ENCODE peak calls at places on chromosome 13, in five cellular contexts. K is PC-3, S is GM23248, N is hepatocyte, H is GM23338. X is an unnamed sample.

GRCh38 chr13:62387642-62388041 is 972.0 kb upstream of the PCDH20 start:
- DNase-seq in K (peak; percentile 29), S (peak; percentile 7), N (peak; percentile 6), H (peak; percentile 51), X (no peak)

GRCh38 chr13:31052478-31052877 is 109.2 kb downstream of the HSPH1 start:
- DNase-seq in K (no peak), S (no peak), N (no peak), H (no peak), X (no peak)

GRCh38 chr13:40503966-40504591 is 162.4 kb downstream of the FOXO1 start:
- DNase-seq in K (peak; percentile 86), S (peak; percentile 81), N (peak; percentile 62), H (peak; percentile 37), X (no peak)

GRCh38 chr13:35961461-35962220 is 169.5 kb downstream of the DCLK1 start:
- DNase-seq in K (peak; percentile 13), S (peak; percentile 44), N (no peak), H (no peak), X (no peak)

GRCh38 chr13:76965759-76966421 is 17.6 kb downstream of the ACOD1 start:
- DNase-seq in K (peak; percentile 18), S (peak; percentile 78), N (peak; percentile 71), H (no peak), X (no peak)

GRCh38 chr13:26184791-26185250 is 37.3 kb downstream of the RNF6 start:
- DNase-seq in K (peak; percentile 78), S (peak; percentile 82), N (peak; percentile 82), H (peak; percentile 65), X (peak; percentile 76)

GRCh38 chr13:51794959-51795358 is 9.0 kb downstream of the DHRS12 start:
- DNase-seq in K (no peak), S (no peak), N (no peak), H (no peak), X (peak; percentile 79)

GRCh38 chr13:63190219-63190618 is 1774.6 kb upstream of the PCDH20 start:
- DNase-seq in K (no peak), S (peak; percentile 0), N (no peak), H (no peak), X (no peak)

GRCh38 chr13:102877285-102877684 is 31.5 kb downstream of the ERCC5 start:
- DNase-seq in K (no peak), S (peak; percentile 51), N (peak; percentile 42), H (no peak), X (no peak)

GRCh38 chr13:43985437-43986051 is 105.8 kb downstream of the LACC1 start:
- DNase-seq in K (no peak), S (no peak), N (no peak), H (no peak), X (no peak)

GRCh38 chr13:43804461-43805070 is 17.8 kb upstream of the ENOX1 start:
- DNase-seq in K (peak; percentile 82), S (peak; percentile 75), N (peak; percentile 77), H (peak; percentile 80), X (peak; percentile 61)

GRCh38 chr13:30105381-30105780 is 202.0 kb downstream of the KATNAL1 start:
- DNase-seq in K (no peak), S (no peak), N (peak; percentile 53), H (peak; percentile 41), X (no peak)

GRCh38 chr13:73898276-73898675 is 235.9 kb downstream of the KLF12 start:
- DNase-seq in K (peak; percentile 36), S (peak; percentile 9), N (no peak), H (no peak), X (no peak)

GRCh38 chr13:43915451-43915850 is 35.7 kb downstream of the LACC1 start:
- DNase-seq in K (no peak), S (peak; percentile 59), N (no peak), H (no peak), X (no peak)

GRCh38 chr13:59111711-59112110 is 1052.0 kb downstream of the DIAPH3 start:
- DNase-seq in K (no peak), S (peak; percentile 0), N (no peak), H (no peak), X (no peak)

GRCh38 chr13:21759503-21759902 is 88.6 kb downstream of the FGF9 start:
- DNase-seq in K (no peak), S (no peak), N (peak; percentile 37), H (no peak), X (no peak)

DNA sequence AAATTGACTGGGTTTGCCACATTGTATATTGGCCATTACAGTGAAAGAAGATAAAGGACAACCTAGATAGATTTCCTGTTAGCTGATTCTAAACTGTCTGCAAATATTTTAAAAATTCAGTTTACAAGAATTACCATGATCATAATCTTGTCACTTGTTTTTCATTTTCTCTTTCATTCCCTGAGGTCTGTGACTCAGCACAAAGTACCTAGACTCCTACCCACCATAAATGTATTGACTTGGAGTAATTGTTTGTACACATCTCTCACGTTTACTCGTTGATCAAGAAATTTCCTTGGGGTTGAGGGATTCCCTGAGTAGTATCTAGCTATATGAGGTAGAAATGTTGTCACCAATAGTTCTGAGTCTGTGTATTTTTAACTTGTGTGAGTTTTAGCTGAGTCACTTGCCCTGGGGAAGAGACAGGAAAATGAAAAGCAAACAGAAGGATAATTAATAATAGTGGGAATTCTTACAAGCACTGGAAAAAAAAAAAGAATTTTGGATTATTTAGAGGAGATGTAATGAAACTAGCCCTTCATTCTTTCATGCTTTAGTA is 299.2 kb upstream of the DACH1 start:
- DNase-seq in K (peak; percentile 62), S (no peak), N (no peak), H (no peak), X (no peak)
- H3K9me2 ChIP-seq in K (no peaks in the 10 kb centered on the region), S (no peaks in the 10 kb centered on the region), N (no peaks in the 10 kb centered on the region), H (no peaks in the 10 kb centered on the region), X (no peaks in the 10 kb centered on the region)

GRCh38 chr13:98801626-98802418 is 49.4 kb upstream of the SLC15A1 start:
- DNase-seq in K (no peak), S (no peak), N (no peak), H (no peak), X (no peak)

GRCh38 chr13:98796798-98797197 is 44.3 kb upstream of the SLC15A1 start:
- DNase-seq in K (no peak), S (no peak), N (no peak), H (no peak), X (no peak)

GRCh38 chr13:98797456-98797855 is 45.0 kb upstream of the SLC15A1 start:
- DNase-seq in K (no peak), S (no peak), N (no peak), H (no peak), X (no peak)

GRCh38 chr13:98800078-98800477 is 47.6 kb upstream of the SLC15A1 start:
- DNase-seq in K (no peak), S (no peak), N (no peak), H (no peak), X (no peak)

DNA sequence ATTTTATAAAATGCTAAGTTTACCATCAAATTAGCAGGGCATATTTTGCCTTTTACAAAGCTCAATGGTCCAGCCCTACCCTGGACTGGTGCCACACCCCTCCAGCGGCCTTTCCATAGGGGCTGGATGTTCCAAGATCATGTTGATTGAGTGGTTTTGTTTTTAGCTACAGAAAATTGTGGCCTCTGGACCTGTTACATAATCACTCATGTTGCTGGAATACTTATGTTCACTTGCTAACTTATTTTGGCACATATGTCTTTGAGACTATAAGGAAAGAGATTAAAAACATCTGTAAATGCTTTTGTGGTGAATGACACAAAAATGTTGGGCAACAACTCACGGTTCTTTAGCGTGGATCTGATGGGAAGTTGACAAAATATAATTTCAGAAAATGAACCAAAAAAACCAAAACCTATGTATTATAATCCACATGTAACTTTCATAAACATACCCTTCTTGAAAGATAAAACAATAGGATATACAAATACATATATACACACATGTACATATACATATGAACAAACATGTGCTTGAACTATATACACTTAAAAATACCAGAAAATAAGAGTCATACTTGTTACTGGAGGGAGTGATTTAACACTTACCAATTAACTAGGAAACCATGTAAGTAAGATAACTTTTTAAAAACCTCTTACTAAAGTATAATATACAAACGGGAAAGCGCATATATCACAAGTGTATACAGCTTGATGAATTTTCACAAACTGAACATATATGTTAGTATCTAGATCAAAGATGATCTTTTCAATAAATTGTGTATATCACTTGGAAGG is 46.6 kb upstream of the SLC15A1 start:
- DNase-seq in K (no peak), S (peak; percentile 90), N (no peak), H (no peak), X (no peak)
- H3K36me3 ChIP-seq in K (no peaks in the 10 kb centered on the region), S (no peaks in the 10 kb centered on the region), N (no peaks in the 10 kb centered on the region), H (no peaks in the 10 kb centered on the region), X (no peaks in the 10 kb centered on the region)

GRCh38 chr13:97327071-97327470 is 104.9 kb downstream of the MBNL2 start:
- DNase-seq in K (no peak), S (no peak), N (no peak), H (no peak), X (no peak)

GRCh38 chr13:97328222-97328790 is 105.7 kb upstream of the RAP2A start:
- DNase-seq in K (no peak), S (peak; percentile 56), N (no peak), H (peak; percentile 93), X (no peak)

GRCh38 chr13:97329331-97329730 is 104.6 kb upstream of the RAP2A start:
- DNase-seq in K (no peak), S (peak; percentile 22), N (no peak), H (peak; percentile 14), X (no peak)

GRCh38 chr13:97325738-97326137 is 103.6 kb downstream of the MBNL2 start:
- DNase-seq in K (no peak), S (no peak), N (no peak), H (no peak), X (no peak)

DNA sequence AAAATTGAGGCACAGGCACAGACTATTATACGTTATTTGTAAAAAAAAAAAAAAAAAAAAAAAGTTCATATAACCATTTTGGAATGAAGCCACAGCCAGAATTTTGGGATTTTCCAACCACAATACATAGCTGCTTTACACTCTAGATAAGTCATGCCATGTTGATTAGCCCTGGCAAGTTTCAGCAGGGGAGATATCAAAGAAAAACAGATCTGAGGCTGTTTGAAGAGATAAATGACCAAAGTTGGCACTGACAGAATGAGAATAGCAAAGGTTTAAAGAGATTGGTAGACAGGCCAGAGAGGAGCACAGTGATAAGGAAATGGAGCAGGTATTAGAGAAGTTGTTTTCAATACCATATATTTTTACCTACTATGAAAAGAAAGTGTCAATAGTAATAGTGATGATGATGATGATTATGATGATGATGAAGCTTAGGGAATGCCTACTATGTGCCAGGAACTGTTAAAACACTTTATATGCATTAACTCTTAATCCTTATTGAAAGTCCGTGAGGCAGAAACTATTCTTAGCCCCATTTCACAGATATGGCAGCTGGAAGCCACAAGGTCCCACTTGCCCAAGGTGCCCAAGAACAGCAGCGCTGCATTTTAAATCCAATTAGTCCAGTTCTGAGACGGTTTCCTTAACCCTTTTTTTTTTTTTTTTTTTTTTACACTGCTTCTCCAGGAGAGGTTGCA is 105.5 kb downstream of the MBNL2 start:
- DNase-seq in K (no peak), S (no peak), N (no peak), H (no peak), X (no peak)
- TF ChIP-seq EZH2phosphoT487 in K (no peak), S (no peak), N (no peak), H (no peak), X (no peak)

GRCh38 chr13:50618206-50618605 is 225.3 kb downstream of the DLEU7 start:
- DNase-seq in K (no peak), S (no peak), N (no peak), H (no peak), X (no peak)
- H3K9me2 ChIP-seq in K (no peaks in the 10 kb centered on the region), S (no peaks in the 10 kb centered on the region), N (no peaks in the 10 kb centered on the region), H (peaks cover 5% of the 10 kb centered on the region), X (no peaks in the 10 kb centered on the region)

DNA sequence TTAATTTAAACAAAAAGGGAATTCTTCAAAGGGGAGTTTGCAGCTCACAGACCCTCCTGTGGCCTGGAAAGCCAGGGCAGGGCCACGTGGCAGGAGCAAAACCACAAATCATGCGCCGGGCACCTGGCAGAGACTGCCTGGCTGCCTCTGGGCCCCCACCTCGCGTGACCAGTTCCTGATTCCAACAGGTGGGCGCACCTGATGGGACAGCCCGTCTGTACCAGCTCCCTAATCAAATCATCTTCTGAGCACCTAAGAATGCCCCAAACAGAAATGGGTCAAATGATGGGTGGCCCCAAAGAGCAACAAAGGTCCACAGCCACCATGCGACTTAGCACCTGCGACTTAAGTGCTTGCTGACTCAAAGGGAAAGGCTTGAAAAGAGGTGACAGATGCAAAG is 9.2 kb downstream of the TMTC4 start:
- DNase-seq in K (no peak), S (no peak), N (no peak), H (no peak), X (no peak)
- H3K36me3 ChIP-seq in K (no peaks in the 10 kb centered on the region), S (no peaks in the 10 kb centered on the region), N (no peaks in the 10 kb centered on the region), H (peaks cover 13% of the 10 kb centered on the region), X (no peaks in the 10 kb centered on the region)

X was measured in OCI-LY7.